ENCODE peak calls at places on chromosomes 4 and X, in five cellular contexts. F is fibroblast of the aortic adventitia, W is fibroblast of pulmonary artery, I is brain microvascular endothelial cell, L is psoas muscle. O is an unnamed sample.

GRCh38 chr4:162988530-162988929 is 178.2 kb downstream of the NAF1 start:
- DNase-seq in F (no peak), W (no peak), I (no peak), L (no peak), O (no peak)

GRCh38 chr4:53558061-53558801 is 33.1 kb downstream of the LNX1 start:
- DNase-seq in F (peak; percentile 65), W (peak; percentile 75), I (peak; percentile 44), L (no peak), O (no peak)

GRCh38 chrX:45900751-45901150 is 644.5 kb downstream of the ZNF674 start:
- DNase-seq in F (peak; percentile 20), W (peak; percentile 49), I (peak; percentile 22), L (no peak), O (peak; percentile 41)

GRCh38 chrX:13845721-13846378 is 29.0 kb upstream of the GPM6B start:
- DNase-seq in F (no peak), W (peak; percentile 4), I (no peak), L (no peak), O (no peak)

GRCh38 chrX:150767475-150768131 is 74.4 kb downstream of the MTMR1 start:
- DNase-seq in F (peak; percentile 60), W (peak; percentile 91), I (peak; percentile 86), L (no peak), O (peak; percentile 85)

GRCh38 chr4:82891728-82892466 is 944 bp upstream of the SEC31A start:
- DNase-seq in F (peak; percentile 45), W (no peak), I (no peak), L (no peak), O (no peak)

GRCh38 chr4:189592905-189593304 is 347.8 kb upstream of the FRG1 start:
- DNase-seq in F (no peak), W (no peak), I (no peak), L (no peak), O (no peak)

GRCh38 chrX:132001127-132001526 is 22.0 kb upstream of the STK26 start:
- DNase-seq in F (no peak), W (no peak), I (no peak), L (no peak), O (no peak)

GRCh38 chr4:47662975-47663374 is 174.9 kb downstream of the CORIN start:
- DNase-seq in F (no peak), W (no peak), I (peak; percentile 17), L (no peak), O (no peak)

GRCh38 chrX:39416547-39417262 is 615.4 kb downstream of the MID1IP1 start:
- DNase-seq in F (no peak), W (no peak), I (no peak), L (no peak), O (no peak)

GRCh38 chr4:113811329-113811728 is 49.8 kb upstream of the CAMK2D start:
- DNase-seq in F (no peak), W (peak; percentile 4), I (no peak), L (no peak), O (no peak)

GRCh38 chrX:34884693-34885277 is 57.8 kb upstream of the FAM47B start:
- DNase-seq in F (peak; percentile 84), W (peak; percentile 82), I (peak; percentile 71), L (no peak), O (no peak)

GRCh38 chr4:6372649-6373525 is 99.5 kb downstream of the PPP2R2C start:
- DNase-seq in F (peak; percentile 20), W (peak; percentile 37), I (peak; percentile 40), L (peak; percentile 10), O (no peak)

GRCh38 chr4:126604273-126604867 is 1028.4 kb upstream of the INTU start:
- DNase-seq in F (peak; percentile 53), W (peak; percentile 63), I (peak; percentile 16), L (no peak), O (no peak)

GRCh38 chrX:19739683-19740082 is 147.7 kb downstream of the SH3KBP1 start:
- DNase-seq in F (peak; percentile 77), W (peak; percentile 74), I (peak; percentile 66), L (peak; percentile 69), O (peak; percentile 34)

GRCh38 chr4:138181288-138181687 is 60.9 kb downstream of the SLC7A11 start:
- DNase-seq in F (peak; percentile 38), W (peak; percentile 75), I (no peak), L (no peak), O (no peak)

GRCh38 chr4:159144112-159144694 is 41.3 kb downstream of the RAPGEF2 start:
- DNase-seq in F (no peak), W (no peak), I (no peak), L (no peak), O (no peak)

GRCh38 chr4:7411896-7412585 is 22.7 kb downstream of the PSAPL1 start:
- DNase-seq in F (no peak), W (no peak), I (no peak), L (no peak), O (no peak)

GRCh38 chr4:183636488-183636887 is 22.5 kb downstream of the RWDD4 start:
- DNase-seq in F (no peak), W (no peak), I (peak; percentile 29), L (no peak), O (no peak)

GRCh38 chr4:165308174-165308573 is 19.3 kb upstream of the MSMO1 start:
- DNase-seq in F (peak; percentile 45), W (no peak), I (no peak), L (no peak), O (no peak)

GRCh38 chr4:185115827-185116232 is 27.2 kb upstream of the SLC25A4 start:
- DNase-seq in F (peak; percentile 99), W (peak; percentile 99), I (peak; percentile 83), L (peak; percentile 65), O (no peak)

GRCh38 chrX:154417157-154417556 is 5.8 kb downstream of the TAFAZZIN start:
- DNase-seq in F (no peak), W (no peak), I (no peak), L (no peak), O (no peak)

GRCh38 chr4:143713556-143714289 is 13.2 kb upstream of the FREM3 start:
- DNase-seq in F (no peak), W (no peak), I (no peak), L (no peak), O (no peak)

GRCh38 chrX:155094468-155095061 is 23.3 kb downstream of the BRCC3 start:
- DNase-seq in F (peak; percentile 41), W (peak; percentile 43), I (peak; percentile 6), L (no peak), O (no peak)

GRCh38 chrX:150291014-150291413 is 72.1 kb upstream of the MAMLD1 start:
- DNase-seq in F (no peak), W (no peak), I (no peak), L (no peak), O (no peak)

GRCh38 chr4:142091085-142091513 is 454.7 kb downstream of the IL15 start:
- DNase-seq in F (peak; percentile 100), W (peak; percentile 100), I (peak; percentile 84), L (no peak), O (peak; percentile 99)

GRCh38 chr4:150960818-150961217 is 54.3 kb downstream of the LRBA start:
- DNase-seq in F (no peak), W (peak; percentile 41), I (peak; percentile 56), L (no peak), O (no peak)

GRCh38 chr4:24472514-24473308 is 111.6 kb downstream of the DHX15 start:
- DNase-seq in F (peak; percentile 71), W (peak; percentile 80), I (peak; percentile 67), L (peak; percentile 94), O (no peak)
- TF ChIP-seq CTCF in F (peak; percentile 58), W (peak; percentile 40), I (peak; percentile 64), L (peak; percentile 78), O (peak; percentile 58)

GRCh38 chrX:30870572-30870971 is 18.5 kb downstream of the TAB3 start:
- DNase-seq in F (no peak), W (no peak), I (no peak), L (no peak), O (no peak)

GRCh38 chrX:30864383-30864785 is 24.7 kb downstream of the TAB3 start:
- DNase-seq in F (no peak), W (peak; percentile 16), I (no peak), L (no peak), O (no peak)

GRCh38 chrX:30863969-30864368 is 25.1 kb downstream of the TAB3 start:
- DNase-seq in F (no peak), W (peak; percentile 0), I (no peak), L (no peak), O (no peak)

GRCh38 chrX:30865612-30866011 is 23.4 kb downstream of the TAB3 start:
- DNase-seq in F (no peak), W (no peak), I (no peak), L (no peak), O (no peak)

GRCh38 chrX:30865020-30865419 is 24.0 kb downstream of the TAB3 start:
- DNase-seq in F (no peak), W (peak; percentile 3), I (no peak), L (no peak), O (no peak)
- TF ChIP-seq CTCF in F (peak; percentile 11), W (no peak), I (peak; percentile 34), L (no peak), O (no peak)

GRCh38 chrX:57817302-57817701 is 93.0 kb downstream of the ZXDA start:
- DNase-seq in F (peak; percentile 2), W (peak; percentile 11), I (no peak), L (no peak), O (no peak)
- TF ChIP-seq CTCF in F (peak; percentile 63), W (peak; percentile 44), I (no peak), L (peak; percentile 40), O (peak; percentile 41)

GRCh38 chr4:103361926-103362325 is 163.8 kb upstream of the CENPE start:
- DNase-seq in F (no peak), W (no peak), I (no peak), L (no peak), O (no peak)

GRCh38 chr4:103365285-103365684 is 167.1 kb upstream of the CENPE start:
- DNase-seq in F (no peak), W (no peak), I (no peak), L (no peak), O (no peak)

GRCh38 chr4:103359900-103360299 is 161.8 kb upstream of the CENPE start:
- DNase-seq in F (no peak), W (no peak), I (no peak), L (no peak), O (no peak)

GRCh38 chr4:103364066-103364465 is 165.9 kb upstream of the CENPE start:
- DNase-seq in F (no peak), W (no peak), I (no peak), L (no peak), O (no peak)
- TF ChIP-seq CTCF in F (no peak), W (no peak), I (no peak), L (no peak), O (no peak)

DNA sequence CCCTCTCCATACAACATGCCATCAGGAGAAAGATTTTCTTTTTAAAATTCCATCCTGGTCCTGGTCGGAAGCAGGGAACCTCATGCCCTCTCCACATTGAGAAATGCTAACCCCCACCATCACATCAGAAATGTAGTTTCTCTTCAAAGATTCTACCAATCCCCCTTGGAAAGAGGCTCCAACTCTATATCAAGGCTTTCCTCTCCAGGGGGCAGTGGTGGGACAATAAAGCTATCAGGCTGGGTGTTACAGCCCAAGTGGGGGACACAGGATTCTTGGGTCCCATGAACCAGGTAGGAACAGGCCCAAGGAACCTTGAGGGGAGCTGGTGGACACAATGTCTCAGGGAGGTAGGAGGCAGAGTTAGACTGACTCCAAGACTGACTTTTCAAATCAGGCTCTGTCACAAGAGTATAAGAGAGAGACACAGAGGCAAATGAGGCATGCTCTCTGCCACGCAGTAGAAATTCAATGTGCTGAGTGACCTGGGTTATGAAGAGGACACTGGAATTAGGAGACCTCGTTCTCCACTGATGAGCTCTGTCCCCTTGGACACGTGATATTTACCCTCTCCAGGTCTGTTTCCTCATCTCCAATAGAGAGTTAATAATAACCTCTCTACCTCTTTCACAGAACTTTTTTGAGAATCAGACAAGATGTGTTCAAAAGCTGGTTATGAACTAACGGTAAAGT is 4.5 kb downstream of the GJB1 start:
- DNase-seq in F (no peak), W (no peak), I (no peak), L (no peak), O (no peak)
- TF ChIP-seq CTCF in F (peak; percentile 10), W (no peak), I (peak; percentile 25), L (no peak), O (no peak)

GRCh38 chr4:55554453-55555030 is 7.8 kb upstream of the CLOCK start:
- DNase-seq in F (peak; percentile 80), W (peak; percentile 79), I (no peak), L (no peak), O (no peak)
- TF ChIP-seq CTCF in F (peak; percentile 56), W (peak; percentile 54), I (peak; percentile 51), L (peak; percentile 44), O (peak; percentile 51)

O was measured in AG09309.